ENCODE peak calls at places on chromosomes 3 and 15, in eight cellular contexts. R is choroid plexus epithelial cell, U is GM23248, L is sigmoid colon, Y is lower leg skin, E is OCI-LY7, C is AG04450, J is body of pancreas. W is an unnamed sample.

GRCh38 chr3:25587526-25587925 is 77.2 kb downstream of the TOP2B start:
- DNase-seq in R (peak; percentile 96), U (no peak), L (no peak), Y (no peak), E (no peak), C (no peak), J (no peak), W (peak; percentile 76)

GRCh38 chr3:18772699-18773305 is 347.7 kb upstream of the SATB1 start:
- DNase-seq in R (no peak), U (no peak), L (no peak), Y (peak; percentile 20), E (no peak), C (no peak), J (no peak), W (no peak)

GRCh38 chr15:76866716-76867321 is 38.3 kb downstream of the SCAPER start:
- DNase-seq in R (peak; percentile 70), U (peak; percentile 63), L (no peak), Y (no peak), E (peak; percentile 25), C (peak; percentile 21), J (no peak), W (peak; percentile 7)

GRCh38 chr3:66053009-66053782 is 14.5 kb upstream of the MAGI1 start:
- DNase-seq in R (peak; percentile 71), U (peak; percentile 30), L (no peak), Y (no peak), E (no peak), C (no peak), J (peak; percentile 67), W (no peak)

GRCh38 chr3:184981071-184981470 is 169.1 kb downstream of the VPS8 start:
- DNase-seq in R (no peak), U (no peak), L (no peak), Y (no peak), E (no peak), C (no peak), J (peak; percentile 73), W (no peak)

GRCh38 chr3:33768578-33768977 is 29.9 kb upstream of the PDCD6IP start:
- DNase-seq in R (no peak), U (no peak), L (no peak), Y (no peak), E (no peak), C (no peak), J (no peak), W (no peak)

GRCh38 chr15:68616397-68616796 is 37.6 kb downstream of the CORO2B start:
- DNase-seq in R (no peak), U (no peak), L (no peak), Y (no peak), E (no peak), C (no peak), J (no peak), W (no peak)

GRCh38 chr3:66378256-66378655 is 122.6 kb downstream of the LRIG1 start:
- DNase-seq in R (peak; percentile 41), U (peak; percentile 41), L (peak; percentile 62), Y (no peak), E (peak; percentile 57), C (no peak), J (peak; percentile 45), W (no peak)

GRCh38 chr3:105553851-105554250 is 187.1 kb downstream of the ALCAM start:
- DNase-seq in R (no peak), U (peak; percentile 62), L (no peak), Y (no peak), E (no peak), C (no peak), J (no peak), W (peak; percentile 29)

GRCh38 chr3:182327196-182327681 is 466.1 kb upstream of the ATP11B start:
- DNase-seq in R (no peak), U (no peak), L (no peak), Y (no peak), E (no peak), C (no peak), J (no peak), W (peak; percentile 60)
- H3K4me3 ChIP-seq in R (no peak overlapping the region), U (no peak overlapping the region), L (no peak overlapping the region), Y (no peak overlapping the region), E (no peak overlapping the region), C (no peak overlapping the region), J (no peak overlapping the region), W (no peak overlapping the region)

GRCh38 chr3:116863842-116864626 is 154.5 kb downstream of the TUSC7 start:
- DNase-seq in R (peak; percentile 83), U (peak; percentile 64), L (no peak), Y (no peak), E (peak; percentile 50), C (peak; percentile 10), J (peak; percentile 9), W (peak; percentile 33)
- H3K4me3 ChIP-seq in R (peak overlapping the region; percentile 58), U (peak overlapping the region; percentile 74), L (peak overlapping the region; percentile 48), Y (no peak overlapping the region), E (no peak overlapping the region), C (peak overlapping the region; percentile 64), J (no peak overlapping the region), W (peak overlapping the region; percentile 35)

GRCh38 chr15:64697911-64698369 is 77.4 kb downstream of the RBPMS2 start:
- DNase-seq in R (peak; percentile 19), U (peak; percentile 56), L (no peak), Y (no peak), E (no peak), C (no peak), J (no peak), W (no peak)

GRCh38 chr15:64701482-64701881 is 73.9 kb downstream of the RBPMS2 start:
- DNase-seq in R (no peak), U (no peak), L (no peak), Y (no peak), E (no peak), C (no peak), J (no peak), W (no peak)

GRCh38 chr15:64701051-64701450 is 74.3 kb downstream of the RBPMS2 start:
- DNase-seq in R (no peak), U (no peak), L (no peak), Y (no peak), E (no peak), C (no peak), J (no peak), W (no peak)

GRCh38 chr15:64702816-64703631 is 72.4 kb downstream of the RBPMS2 start:
- DNase-seq in R (peak; percentile 89), U (peak; percentile 97), L (peak; percentile 98), Y (peak; percentile 94), E (peak; percentile 93), C (peak; percentile 68), J (peak; percentile 97), W (peak; percentile 61)

GRCh38 chr15:64699767-64700388 is 75.5 kb downstream of the RBPMS2 start:
- DNase-seq in R (peak; percentile 72), U (peak; percentile 60), L (no peak), Y (peak; percentile 53), E (no peak), C (no peak), J (peak; percentile 66), W (no peak)
- H3K4me3 ChIP-seq in R (peak overlapping the region; percentile 23), U (peak overlapping the region; percentile 85), L (peak overlapping the region; percentile 5), Y (no peak overlapping the region), E (no peak overlapping the region), C (peak overlapping the region; percentile 84), J (no peak overlapping the region), W (no peak overlapping the region)

GRCh38 chr3:137163958-137164357 is 206.2 kb downstream of the IL20RB start:
- DNase-seq in R (no peak), U (no peak), L (no peak), Y (no peak), E (no peak), C (no peak), J (no peak), W (no peak)
- H3K4me3 ChIP-seq in R (no peak overlapping the region), U (no peak overlapping the region), L (peak overlapping the region; percentile 22), Y (no peak overlapping the region), E (no peak overlapping the region), C (no peak overlapping the region), J (no peak overlapping the region), W (no peak overlapping the region)

DNA sequence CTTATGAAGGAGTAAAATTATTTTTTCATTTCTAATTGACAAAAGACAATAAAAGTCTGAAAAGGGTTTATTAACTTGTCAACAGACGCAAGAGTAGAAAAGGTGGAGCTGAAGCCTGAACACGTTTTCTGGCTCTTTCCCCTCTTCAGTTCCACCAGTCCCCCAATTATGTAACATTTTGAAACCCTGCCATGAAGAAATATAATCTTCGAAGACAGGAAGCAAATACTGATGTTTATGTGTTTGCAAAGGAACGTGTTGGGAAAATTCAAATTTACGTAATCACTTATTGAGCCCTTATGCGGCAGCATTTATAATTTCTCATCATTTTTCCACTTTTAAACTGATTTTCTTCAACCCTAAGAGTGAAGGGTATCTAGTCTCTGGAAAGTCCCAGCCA is 767 bp downstream of the AP3S2 start:
- DNase-seq in R (peak; percentile 34), U (peak; percentile 52), L (no peak), Y (no peak), E (no peak), C (no peak), J (no peak), W (no peak)
- H3K4me3 ChIP-seq in R (peak overlapping the region; percentile 97), U (peak overlapping the region; percentile 99), L (peak overlapping the region; percentile 79), Y (peak overlapping the region; percentile 97), E (peak overlapping the region; percentile 88), C (peak overlapping the region; percentile 93), J (peak overlapping the region; percentile 79), W (peak overlapping the region; percentile 98)

W was measured in skeletal muscle cell.